ENCODE peak calls at places on chromosomes 5 and 9, in ten cellular contexts. F is thoracic aorta, P is AG04449, I is HepG2, T is A549, J is IMR-90, L is cardiac fibroblast, W is fibroblast of lung, K is WTC11, Z is fibroblast of the aortic adventitia. E is an unnamed sample.
A peak's percentile ranks its signal among the peaks of the same experiment; 100 is the strongest.

GRCh38 chr5:146440348-146440747 is 6.8 kb upstream of the TCERG1 start:
- DNase-seq in F (no peak), P (no peak), I (no peak), T (no peak), J (no peak), L (no peak), W (no peak), K (no peak), Z (no peak), E (no peak)

GRCh38 chr5:30918171-30918570 is 275.3 kb upstream of the CDH6 start:
- DNase-seq in F (no peak), P (no peak), I (no peak), T (no peak), J (peak; percentile 81), L (peak; percentile 38), W (no peak), K (no peak), Z (peak; percentile 27), E (no peak)

GRCh38 chr5:12071455-12071854 is 167.2 kb upstream of the CTNND2 start:
- DNase-seq in F (no peak), P (no peak), I (no peak), T (no peak), J (no peak), L (no peak), W (no peak), K (no peak), Z (no peak), E (no peak)

GRCh38 chr5:180155331-180155881 is 53.6 kb downstream of the RASGEF1C start:
- DNase-seq in F (no peak), P (no peak), I (no peak), T (no peak), J (no peak), L (no peak), W (no peak), K (no peak), Z (no peak), E (peak; percentile 23)

GRCh38 chr5:96752341-96753016 is 55.3 kb downstream of the ERAP1 start:
- DNase-seq in F (no peak), P (no peak), I (peak; percentile 65), T (peak; percentile 27), J (peak; percentile 69), L (peak; percentile 82), W (peak; percentile 82), K (no peak), Z (peak; percentile 86), E (no peak)

GRCh38 chr5:5795074-5795779 is 372.8 kb downstream of the ICE1 start:
- DNase-seq in F (no peak), P (no peak), I (no peak), T (no peak), J (no peak), L (no peak), W (no peak), K (no peak), Z (no peak), E (no peak)

GRCh38 chr9:12722131-12722530 is 28.9 kb downstream of the TYRP1 start:
- DNase-seq in F (no peak), P (no peak), I (no peak), T (no peak), J (no peak), L (peak; percentile 80), W (no peak), K (no peak), Z (peak; percentile 53), E (no peak)

GRCh38 chr5:28678899-28679298 is 1640.5 kb upstream of the CDH9 start:
- DNase-seq in F (no peak), P (no peak), I (no peak), T (no peak), J (no peak), L (no peak), W (no peak), K (no peak), Z (no peak), E (no peak)

GRCh38 chr5:56190500-56190899 is 42.6 kb downstream of the ANKRD55 start:
- DNase-seq in F (no peak), P (no peak), I (no peak), T (no peak), J (peak; percentile 80), L (peak; percentile 95), W (peak; percentile 76), K (no peak), Z (peak; percentile 76), E (no peak)

GRCh38 chr9:3528466-3528865 is 2.7 kb upstream of the RFX3 start:
- DNase-seq in F (no peak), P (no peak), I (no peak), T (no peak), J (no peak), L (no peak), W (no peak), K (no peak), Z (no peak), E (no peak)

GRCh38 chr5:33339413-33339812 is 101.4 kb upstream of the TARS1 start:
- DNase-seq in F (no peak), P (no peak), I (no peak), T (no peak), J (no peak), L (no peak), W (no peak), K (no peak), Z (no peak), E (no peak)

GRCh38 chr9:138096192-138096845 is 218.7 kb downstream of the CACNA1B start:
- DNase-seq in F (no peak), P (no peak), I (no peak), T (no peak), J (no peak), L (no peak), W (no peak), K (peak; percentile 3), Z (no peak), E (no peak)

GRCh38 chr5:116068028-116068632 is 16.7 kb upstream of the COMMD10 start:
- DNase-seq in F (no peak), P (peak; percentile 19), I (peak; percentile 44), T (peak; percentile 11), J (peak; percentile 72), L (peak; percentile 82), W (peak; percentile 82), K (no peak), Z (peak; percentile 81), E (no peak)
- TF ChIP-seq CTCF in F (peak; percentile 82), P (peak; percentile 53), I (peak; percentile 59), T (peak; percentile 90), J (peak; percentile 87), L (peak; percentile 67), W (peak; percentile 40), K (peak; percentile 63), Z (peak; percentile 70), E (peak; percentile 88)

GRCh38 chr5:176542135-176542595 is 5.0 kb upstream of the RNF44 start:
- DNase-seq in F (no peak), P (no peak), I (no peak), T (no peak), J (no peak), L (no peak), W (no peak), K (peak; percentile 67), Z (no peak), E (no peak)

GRCh38 chr5:176540956-176541337 is 3.7 kb upstream of the RNF44 start:
- DNase-seq in F (no peak), P (no peak), I (no peak), T (no peak), J (no peak), L (no peak), W (no peak), K (no peak), Z (no peak), E (no peak)

GRCh38 chr5:176543428-176544182 is 5.5 kb upstream of the CDHR2 start:
- DNase-seq in F (no peak), P (no peak), I (no peak), T (peak; percentile 53), J (no peak), L (peak; percentile 40), W (peak; percentile 47), K (peak; percentile 76), Z (peak; percentile 38), E (no peak)

GRCh38 chr5:176541338-176542134 is 4.3 kb upstream of the RNF44 start:
- DNase-seq in F (no peak), P (no peak), I (peak; percentile 65), T (no peak), J (no peak), L (peak; percentile 22), W (no peak), K (peak; percentile 81), Z (no peak), E (no peak)

DNA sequence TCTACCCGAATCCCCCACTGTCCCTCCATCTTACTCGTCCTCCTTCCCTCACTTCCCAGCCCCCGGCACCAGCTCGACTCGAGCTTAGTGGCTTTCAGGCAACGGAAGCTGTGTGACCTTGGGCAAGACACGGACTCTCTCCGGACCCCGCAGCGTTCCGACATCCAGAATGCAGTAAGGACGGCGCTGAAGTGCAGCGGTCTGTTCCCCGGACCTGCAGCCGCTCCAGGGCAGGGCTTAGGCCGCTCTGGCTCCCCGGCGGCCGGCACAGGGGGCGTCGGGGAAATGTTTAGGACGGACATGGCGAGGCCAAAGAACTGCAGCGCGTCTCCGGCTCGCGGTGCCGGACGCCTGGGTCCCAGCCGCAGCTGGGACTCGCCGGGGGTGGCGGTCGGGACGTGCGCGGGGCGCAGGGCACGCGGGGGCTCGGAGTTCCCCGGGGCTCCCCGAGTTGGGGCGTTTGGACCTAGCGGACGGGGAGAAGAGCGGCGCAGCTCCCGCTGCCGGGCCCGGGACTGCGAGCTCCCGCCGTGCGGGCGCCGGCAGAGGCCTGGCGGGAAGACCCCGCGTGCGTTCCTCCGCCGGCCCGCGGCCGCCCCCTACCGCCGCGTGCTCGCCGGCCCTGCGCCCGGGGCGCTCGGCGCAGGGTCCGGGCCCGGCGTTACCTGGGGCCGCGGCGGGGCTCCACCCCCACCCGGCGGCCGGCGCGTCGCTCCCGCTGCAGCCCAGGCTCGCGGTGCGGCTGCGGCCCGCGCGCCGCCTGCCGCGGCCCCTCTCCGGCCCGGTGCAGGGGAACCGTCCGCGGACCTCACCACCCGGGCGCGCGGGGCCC is 5.6 kb upstream of the RNF44 start:
- DNase-seq in F (no peak), P (no peak), I (no peak), T (no peak), J (peak; percentile 23), L (no peak), W (no peak), K (peak; percentile 50), Z (no peak), E (no peak)
- TF ChIP-seq CTCF in F (no peak), P (no peak), I (peak; percentile 21), T (peak; percentile 49), J (peak; percentile 46), L (no peak), W (no peak), K (no peak), Z (no peak), E (peak; percentile 34)

DNA sequence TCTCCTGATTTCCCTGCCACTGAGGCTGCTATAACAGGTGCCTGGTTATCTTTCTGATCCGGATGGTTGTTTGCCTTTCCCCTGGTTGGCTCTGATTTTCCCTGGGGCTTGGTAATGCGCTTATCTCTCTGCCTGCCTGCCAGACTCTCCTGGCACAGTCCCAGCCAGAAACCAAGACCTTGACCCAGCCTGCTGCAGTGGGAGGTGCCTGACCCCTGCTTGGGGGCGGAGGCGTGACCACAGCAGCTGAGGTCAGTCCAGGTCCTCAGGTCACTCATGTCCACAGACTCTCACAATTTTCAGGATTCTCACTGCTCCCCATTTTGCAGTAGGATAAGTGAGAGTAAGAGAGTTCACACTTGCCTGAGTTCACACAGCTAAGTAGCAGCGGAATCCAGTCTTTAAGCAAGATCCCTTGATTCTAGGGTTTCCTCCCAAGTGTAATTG is 24.4 kb upstream of the SYNPO start:
- DNase-seq in F (no peak), P (no peak), I (peak; percentile 70), T (no peak), J (no peak), L (no peak), W (peak; percentile 36), K (no peak), Z (peak; percentile 49), E (peak; percentile 74)
- TF ChIP-seq CTCF in F (no peak), P (no peak), I (peak; percentile 7), T (no peak), J (no peak), L (no peak), W (no peak), K (no peak), Z (no peak), E (no peak)

GRCh38 chr5:38023799-38024198 is 184.0 kb upstream of the GDNF start:
- DNase-seq in F (no peak), P (no peak), I (peak; percentile 12), T (no peak), J (no peak), L (peak; percentile 17), W (no peak), K (no peak), Z (no peak), E (no peak)
- TF ChIP-seq CTCF in F (peak; percentile 12), P (no peak), I (peak; percentile 14), T (no peak), J (peak; percentile 7), L (no peak), W (peak; percentile 11), K (no peak), Z (peak; percentile 24), E (peak; percentile 15)

E was measured in D721Med.